ENCODE peak calls at places on chromosome X, in four cellular contexts. X is heart right ventricle, Y is mucosa of descending colon, T is spleen. B is an unnamed sample.

GRCh38 chrX:113906168-113906567 is 677.7 kb upstream of the HTR2C start:
- DNase-seq in T (no peak), X (no peak), Y (no peak), B (no peak)

GRCh38 chrX:34341258-34341657 is 209.1 kb upstream of the FAM47A start:
- DNase-seq in T (no peak), X (no peak), Y (no peak), B (no peak)

GRCh38 chrX:40291553-40291952 is 193.8 kb upstream of the BCOR start:
- DNase-seq in T (no peak), Y (no peak), X (no peak), B (no peak)

GRCh38 chrX:44462851-44463250 is 79.8 kb downstream of the FUNDC1 start:
- DNase-seq in Y (no peak), X (no peak), T (no peak), B (no peak)

GRCh38 chrX:130097507-130098201 is 12.6 kb downstream of the ELF4 start:
- DNase-seq in Y (peak), T (peak), X (peak), B (no peak)

GRCh38 chrX:8755116-8755515 is 23.2 kb upstream of the ANOS1 start:
- DNase-seq in X (no peak), T (no peak), Y (no peak), B (no peak)

GRCh38 chrX:10089378-10089795 is 67.4 kb upstream of the CLCN4 start:
- DNase-seq in Y (no peak), T (no peak), X (no peak), B (no peak)

GRCh38 chrX:49999048-49999447 is 76.7 kb downstream of the CLCN5 start:
- DNase-seq in T (no peak), Y (no peak), X (no peak), B (no peak)

GRCh38 chrX:69021095-69021494 is 144.2 kb downstream of the PJA1 start:
- DNase-seq in X (no peak), T (no peak), Y (no peak), B (no peak)

GRCh38 chrX:40166582-40166981 is 68.8 kb upstream of the BCOR start:
- DNase-seq in X (no peak), T (peak), Y (no peak), B (no peak)

GRCh38 chrX:38819709-38820108 is 18.4 kb downstream of the MID1IP1 start:
- DNase-seq in T (no peak), X (no peak), Y (no peak), B (no peak)

GRCh38 chrX:113305496-113305895 is 464.9 kb upstream of the AMOT start:
- DNase-seq in T (no peak), X (no peak), Y (no peak), B (no peak)

GRCh38 chrX:150314186-150314585 is 48.9 kb upstream of the MAMLD1 start:
- DNase-seq in Y (no peak), T (no peak), X (no peak), B (no peak)

GRCh38 chrX:7170903-7171302 is 22.9 kb upstream of the PUDP start:
- DNase-seq in T (no peak), X (no peak), Y (peak), B (no peak)

GRCh38 chrX:25941559-25942250 is 196.4 kb upstream of the MAGEB18 start:
- DNase-seq in X (no peak), Y (no peak), T (no peak), B (no peak)

GRCh38 chrX:17773221-17773876 is 36.1 kb downstream of the SCML1 start:
- DNase-seq in Y (no peak), X (no peak), T (no peak), B (no peak)

GRCh38 chrX:80285131-80285773 is 135.0 kb upstream of the TENT5D start:
- DNase-seq in X (no peak), T (no peak), Y (no peak), B (no peak)

GRCh38 chrX:71282514-71283408 is 674 bp upstream of the NONO start:
- DNase-seq in Y (no peak), T (no peak), X (no peak), B (no peak)

GRCh38 chrX:50877310-50877709 is 33.2 kb upstream of the BMP15 start:
- DNase-seq in T (no peak), X (no peak), Y (no peak), B (no peak)

GRCh38 chrX:131262738-131263679 is 26.1 kb downstream of the IGSF1 start:
- DNase-seq in T (no peak), Y (peak), X (peak), B (no peak)
- TF ChIP-seq CTCF in T (no peak), Y (no peak), X (peak), B (peak)

GRCh38 chrX:119190251-119190651 is 45.8 kb upstream of the PGRMC1 start:
- DNase-seq in Y (no peak), X (peak), T (no peak), B (no peak)

GRCh38 chrX:119189586-119189985 is 46.5 kb upstream of the PGRMC1 start:
- DNase-seq in T (no peak), Y (no peak), X (peak), B (no peak)

GRCh38 chrX:119189115-119189514 is 47.0 kb upstream of the PGRMC1 start:
- DNase-seq in X (no peak), Y (no peak), T (no peak), B (no peak)

GRCh38 chrX:119190736-119191282 is 45.3 kb upstream of the PGRMC1 start:
- DNase-seq in X (no peak), T (no peak), Y (no peak), B (no peak)

GRCh38 chrX:119194631-119195030 is 41.5 kb upstream of the PGRMC1 start:
- DNase-seq in T (no peak), X (no peak), Y (no peak), B (no peak)
- TF ChIP-seq CTCF in T (no peak), X (peak), Y (no peak), B (peak)

GRCh38 chrX:48834383-48834709 is 1.1 kb downstream of the PCSK1N start:
- DNase-seq in T (no peak), Y (no peak), X (no peak), B (no peak)

GRCh38 chrX:48833531-48834138 is 1.8 kb downstream of the PCSK1N start:
- DNase-seq in X (no peak), T (no peak), Y (no peak), B (no peak)

GRCh38 chrX:48831909-48832291 is 3.5 kb downstream of the PCSK1N start:
- DNase-seq in Y (no peak), X (no peak), T (no peak), B (no peak)

GRCh38 chrX:48829016-48829735 is 2.9 kb downstream of the ERAS start:
- DNase-seq in Y (no peak), X (no peak), T (no peak), B (no peak)

DNA sequence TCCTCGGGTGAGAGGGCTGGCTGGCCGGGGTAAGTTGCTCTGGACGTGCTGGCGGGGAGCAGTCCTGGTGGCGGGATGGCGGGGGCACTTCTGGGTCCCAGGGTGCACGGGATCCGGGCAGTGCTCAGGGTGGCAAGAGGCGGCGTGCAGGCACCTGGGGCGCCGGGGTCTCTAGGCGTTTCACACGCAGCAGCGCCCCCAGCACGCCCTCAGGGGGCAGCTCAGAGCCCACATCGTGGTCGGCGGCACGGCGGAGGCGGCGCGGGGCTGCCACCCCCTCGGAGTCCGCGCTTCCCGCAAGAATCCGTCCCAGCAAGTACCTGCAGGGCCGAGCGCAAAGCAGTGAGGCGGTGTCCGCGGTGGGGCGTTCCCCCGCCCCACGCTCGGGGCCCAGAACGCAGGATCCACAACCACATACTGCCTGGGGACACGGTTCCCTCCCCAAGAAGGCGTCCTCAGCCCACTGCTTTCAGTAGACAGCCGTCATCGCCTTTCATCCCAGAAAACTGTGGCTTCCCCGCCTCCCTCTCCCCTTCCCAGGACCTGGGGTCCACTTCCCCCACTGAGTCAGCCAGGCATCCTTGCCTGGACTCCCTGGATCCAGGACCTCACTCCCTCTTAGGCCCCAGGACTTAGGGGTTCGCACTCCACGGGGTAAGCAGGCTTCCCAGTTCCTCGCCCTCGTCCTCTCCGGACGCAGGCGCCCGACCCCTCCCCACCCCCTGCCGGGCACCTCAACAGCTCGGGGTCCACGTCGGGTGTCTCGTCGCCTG is 4.1 kb downstream of the PCSK1N start:
- DNase-seq in T (no peak), Y (no peak), X (no peak), B (no peak)
- TF ChIP-seq CTCF in T (no peak), Y (no peak), X (no peak), B (no peak)

GRCh38 chrX:109911046-109911445 is 91.9 kb upstream of the TMEM164 start:
- DNase-seq in T (no peak), Y (no peak), X (no peak), B (no peak)
- TF ChIP-seq CTCF in T (no peak), Y (no peak), X (peak), B (peak)

DNA sequence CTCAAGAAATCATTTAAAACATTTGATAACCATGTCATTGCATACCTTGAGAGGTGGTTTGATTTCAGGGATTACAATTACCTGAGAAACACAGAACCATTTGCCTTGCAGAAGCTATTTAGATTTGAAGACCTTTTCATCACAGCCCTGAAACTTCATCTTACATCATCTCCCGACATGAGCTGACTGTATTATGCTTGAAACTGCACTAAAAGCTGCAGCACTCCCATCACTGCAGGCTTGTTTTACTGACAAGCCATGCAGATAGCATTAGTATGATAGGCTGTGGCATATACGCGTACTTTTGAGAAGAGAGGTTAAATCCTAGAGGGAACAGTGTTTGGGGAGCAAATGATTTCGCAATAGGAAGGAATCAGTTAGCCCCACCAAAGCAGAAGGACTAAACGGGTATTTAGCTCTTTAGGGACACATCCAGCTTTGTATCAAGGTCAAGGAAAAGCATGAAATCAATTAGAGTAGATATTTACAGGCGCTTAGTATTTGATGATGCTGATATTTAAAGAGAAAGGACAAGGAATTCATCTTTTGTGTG is 133.2 kb upstream of the DIAPH2 start:
- DNase-seq in T (no peak), X (no peak), Y (no peak), B (no peak)
- TF ChIP-seq CTCF in T (no peak), X (no peak), Y (no peak), B (no peak)

GRCh38 chrX:19814240-19814639 is 73.2 kb downstream of the SH3KBP1 start:
- DNase-seq in Y (no peak), X (no peak), T (no peak), B (no peak)
- TF ChIP-seq CTCF in Y (no peak), X (no peak), T (peak), B (no peak)

GRCh38 chrX:53049127-53049517 is 533 bp downstream of the GPR173 start:
- DNase-seq in X (no peak), Y (no peak), T (no peak), B (no peak)

GRCh38 chrX:53048169-53049126 is at the start of gene GPR173:
- DNase-seq in T (no peak), X (peak), Y (peak), B (no peak)

GRCh38 chrX:53045002-53045401 is 3.6 kb upstream of the GPR173 start:
- DNase-seq in Y (no peak), X (no peak), T (no peak), B (no peak)

GRCh38 chrX:53050841-53051240 is 2.3 kb downstream of the GPR173 start:
- DNase-seq in X (no peak), T (no peak), Y (no peak), B (no peak)

GRCh38 chrX:53047228-53047627 is 1.4 kb upstream of the GPR173 start:
- DNase-seq in X (no peak), T (no peak), Y (no peak), B (no peak)
- TF ChIP-seq CTCF in X (no peak), T (no peak), Y (no peak), B (peak)

B was measured in type B pancreatic cell.